ENCODE peak calls at places on chromosome 4, in five cellular contexts. X is epithelial cell of proximal tubule; T is kidney; U is stimulated activated CD4-positive, alpha-beta T cell treated with anti-CD3 and anti-CD28 coated beads, Interleukin-12 subunit alpha, Interleukin-12 subunit beta, amount 100 ng/mL, for 4 hours; I is T1000. P is an unnamed sample.

GRCh38 chr4:189834586-189834985 is 106.1 kb upstream of the FRG1 start:
- DNase-seq in X (no peak), U (no peak), T (no peak), I (no peak), P (no peak)

GRCh38 chr4:17577660-17578481 is 873 bp downstream of the LAP3 start:
- DNase-seq in X (no peak), T (peak), U (peak), I (no peak), P (no peak)

GRCh38 chr4:22385615-22386014 is 130.3 kb downstream of the ADGRA3 start:
- DNase-seq in T (no peak), X (no peak), U (no peak), I (no peak), P (no peak)

GRCh38 chr4:85496146-85496849 is 21.3 kb downstream of the ARHGAP24 start:
- DNase-seq in I (no peak), U (no peak), X (no peak), T (no peak), P (no peak)

GRCh38 chr4:74790652-74791051 is 3.7 kb downstream of the BTC start:
- DNase-seq in U (no peak), I (no peak), T (no peak), X (no peak), P (no peak)

GRCh38 chr4:40446785-40447184 is 111.7 kb downstream of the CHRNA9 start:
- DNase-seq in X (no peak), T (no peak), U (no peak), I (no peak), P (no peak)

GRCh38 chr4:163233321-163233720 is 66.6 kb upstream of the NAF1 start:
- DNase-seq in X (no peak), T (no peak), I (no peak), U (no peak), P (no peak)

GRCh38 chr4:56692576-56692975 is 11.5 kb upstream of the HOPX start:
- DNase-seq in T (no peak), U (no peak), X (no peak), I (no peak), P (no peak)